ENCODE peak calls at places on chromosomes 3 and 15, in five cellular contexts. X is H9, M is neuronal stem cell, U is mesenchymal stem cell, Z is H1. C is an unnamed sample.

GRCh38 chr3:126121632-126122031 is 37.7 kb upstream of the SLC41A3 start:
- DNase-seq in U (no peak), Z (peak), X (peak), M (no peak), C (no peak)

GRCh38 chr3:126146034-126146433 is 34.4 kb downstream of the ALDH1L1 start:
- DNase-seq in X (peak), M (no peak), U (no peak), Z (peak), C (no peak)

GRCh38 chr15:52261498-52262242 is 33.9 kb downstream of the MYO5C start:
- DNase-seq in M (peak), X (peak), Z (peak), U (peak), C (peak)

GRCh38 chr3:38562467-38562925 is 66.4 kb downstream of the EXOG start:
- DNase-seq in Z (no peak), X (no peak), U (no peak), M (no peak), C (no peak)

GRCh38 chr3:187798126-187798525 is 52.9 kb upstream of the BCL6 start:
- DNase-seq in M (no peak), Z (no peak), U (no peak), X (no peak), C (no peak)

GRCh38 chr15:25862469-25863066 is 559 bp downstream of the ATP10A start:
- DNase-seq in M (no peak), U (no peak), X (peak), Z (peak), C (no peak)

GRCh38 chr3:98702166-98702565 is 61.0 kb upstream of the ST3GAL6 start:
- DNase-seq in M (no peak), Z (no peak), U (peak), X (no peak), C (no peak)

GRCh38 chr3:140765246-140765645 is 87.4 kb downstream of the TRIM42 start:
- DNase-seq in M (no peak), Z (peak), X (no peak), U (no peak), C (no peak)

GRCh38 chr3:10883478-10884234 is 67.6 kb downstream of the SLC6A11 start:
- DNase-seq in U (no peak), M (peak), X (peak), Z (peak), C (peak)

GRCh38 chr15:34603095-34603494 is 19.6 kb upstream of the GOLGA8B start:
- DNase-seq in M (no peak), Z (no peak), X (no peak), U (peak), C (no peak)

GRCh38 chr3:197891-198491 is 1.4 kb downstream of the CHL1 start:
- DNase-seq in X (peak), U (no peak), Z (peak), M (peak), C (no peak)

GRCh38 chr3:171378586-171378985 is 81.6 kb downstream of the TNIK start:
- DNase-seq in X (no peak), Z (no peak), U (no peak), M (no peak), C (no peak)

GRCh38 chr15:48250640-48251076 is 44.6 kb downstream of the SLC12A1 start:
- DNase-seq in M (peak), Z (peak), U (peak), X (peak), C (peak)

GRCh38 chr15:70505411-70505919 is 257.9 kb downstream of the UACA start:
- DNase-seq in M (no peak), U (peak), Z (no peak), X (no peak), C (peak)

GRCh38 chr3:141529256-141530132 is 42.7 kb downstream of the RASA2 start:
- DNase-seq in U (peak), Z (no peak), X (no peak), M (no peak), C (no peak)

GRCh38 chr3:185824051-185824466 is 783 bp downstream of the IGF2BP2 start:
- DNase-seq in Z (peak), M (peak), U (peak), X (peak), C (peak)

GRCh38 chr3:173894-174293 is 22.7 kb upstream of the CHL1 start:
- DNase-seq in M (no peak), Z (no peak), X (no peak), U (no peak), C (no peak)

GRCh38 chr15:41904487-41905359 is 10.9 kb upstream of the SPTBN5 start:
- DNase-seq in Z (peak), U (peak), M (peak), X (peak), C (peak)

GRCh38 chr3:5479229-5479799 is 291.8 kb downstream of the EDEM1 start:
- DNase-seq in U (no peak), X (no peak), Z (no peak), M (no peak), C (no peak)

GRCh38 chr3:177995006-177995732 is 541.1 kb upstream of the KCNMB2 start:
- DNase-seq in U (no peak), M (no peak), X (no peak), Z (no peak), C (peak)

GRCh38 chr3:32733631-32734229 is 48.7 kb downstream of the CNOT10 start:
- DNase-seq in M (peak), Z (no peak), U (peak), X (no peak), C (peak)

GRCh38 chr3:71160800-71161546 is 422.6 kb downstream of the FOXP1 start:
- DNase-seq in U (peak), X (no peak), Z (no peak), M (no peak), C (peak)

GRCh38 chr15:67093146-67093874 is 27.9 kb downstream of the SMAD3 start:
- DNase-seq in U (no peak), M (no peak), Z (no peak), X (no peak), C (no peak)

GRCh38 chr3:111321786-111322185 is 220.2 kb upstream of the CD96 start:
- DNase-seq in X (no peak), U (no peak), M (no peak), Z (no peak), C (peak)

GRCh38 chr3:97810779-97811390 is 10.9 kb upstream of the CRYBG3 start:
- DNase-seq in X (no peak), M (no peak), U (no peak), Z (no peak), C (no peak)

GRCh38 chr3:153852355-153852754 is 268.8 kb upstream of the ARHGEF26 start:
- DNase-seq in U (no peak), M (no peak), X (no peak), Z (no peak), C (no peak)

GRCh38 chr3:98855811-98856400 is 45.6 kb downstream of the DCBLD2 start:
- DNase-seq in X (no peak), Z (no peak), M (no peak), U (peak), C (no peak)

DNA sequence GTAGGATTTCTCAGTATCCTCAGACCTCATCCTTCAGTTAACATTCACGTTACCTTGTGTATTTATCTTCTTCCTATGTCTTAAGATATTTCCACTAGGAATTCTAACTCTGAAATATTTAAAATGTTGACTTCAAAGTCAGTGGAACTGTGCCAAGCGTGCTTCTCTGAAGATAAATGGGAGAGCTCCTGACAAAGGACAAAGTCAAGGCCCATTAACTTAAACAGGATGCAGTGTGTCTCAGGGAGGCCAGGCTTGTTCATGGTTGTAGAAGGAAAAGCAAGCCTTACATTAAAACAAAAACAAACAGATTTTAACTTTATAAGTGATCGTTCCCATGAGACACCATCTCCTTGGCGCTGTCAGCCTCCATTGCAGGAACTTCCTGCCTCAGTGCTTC is 41.5 kb downstream of the ABHD17C start:
- DNase-seq in Z (no peak), X (no peak), M (no peak), U (peak), C (no peak)
- H2BK12ac ChIP-seq in Z (no peak), X (no peak), M (no peak), U (no peak), C (no peak)

GRCh38 chr3:150515210-150515609 is 31.1 kb downstream of the SERP1 start:
- DNase-seq in M (no peak), Z (no peak), X (no peak), U (no peak), C (no peak)
- H2BK12ac ChIP-seq in M (no peak), Z (no peak), X (no peak), U (no peak), C (no peak)

DNA sequence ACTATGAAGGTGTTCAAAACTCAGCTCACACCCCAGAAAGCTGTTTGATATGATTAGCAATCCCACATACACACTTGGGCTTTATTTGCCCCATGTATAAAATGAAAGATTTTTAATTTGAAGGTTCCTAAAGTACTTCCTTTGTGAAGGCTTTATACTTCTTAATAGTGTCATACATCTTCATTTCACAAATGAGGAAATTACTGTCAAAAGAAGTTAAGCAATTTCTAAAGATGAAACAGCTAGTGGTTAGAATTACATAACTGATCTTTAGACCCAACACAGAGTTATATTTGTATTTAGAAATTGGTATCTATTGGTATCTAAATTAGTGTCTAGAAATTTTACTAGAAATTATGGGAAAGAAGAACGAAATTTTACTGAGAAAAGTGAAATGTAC is 7.1 kb downstream of the CD200R1 start:
- DNase-seq in U (no peak), Z (no peak), M (no peak), X (no peak), C (no peak)
- H2BK12ac ChIP-seq in U (no peak), Z (no peak), M (no peak), X (no peak), C (no peak)

GRCh38 chr15:62472616-62473299 is 307.7 kb upstream of the C2CD4B start:
- DNase-seq in M (no peak), Z (no peak), X (no peak), U (peak), C (peak)
- H2BK12ac ChIP-seq in M (no peak), Z (no peak), X (no peak), U (no peak), C (no peak)

GRCh38 chr3:17314171-17314570 is 428.3 kb downstream of the TBC1D5 start:
- DNase-seq in U (no peak), M (no peak), Z (no peak), X (no peak), C (no peak)
- H2BK12ac ChIP-seq in U (no peak), M (no peak), Z (no peak), X (no peak), C (no peak)

GRCh38 chr3:108401836-108402235 is 105.5 kb downstream of the HHLA2 start:
- DNase-seq in U (no peak), X (no peak), Z (no peak), M (no peak), C (no peak)
- H2BK12ac ChIP-seq in U (no peak), X (no peak), Z (no peak), M (no peak), C (no peak)

GRCh38 chr3:191523099-191523498 is 62.1 kb downstream of the PYDC2 start:
- DNase-seq in M (no peak), X (no peak), U (no peak), Z (no peak), C (no peak)
- H2BK12ac ChIP-seq in M (no peak), X (no peak), U (no peak), Z (no peak), C (no peak)

GRCh38 chr3:114252954-114253353 is 15.6 kb upstream of the ZNF80 start:
- DNase-seq in Z (no peak), M (no peak), X (no peak), U (no peak), C (no peak)
- H2BK12ac ChIP-seq in Z (no peak), M (no peak), X (no peak), U (no peak), C (no peak)

GRCh38 chr3:54274607-54275006 is 152.3 kb downstream of the CACNA2D3 start:
- DNase-seq in U (no peak), M (no peak), X (no peak), Z (no peak), C (no peak)

GRCh38 chr3:54271118-54271517 is 148.8 kb downstream of the CACNA2D3 start:
- DNase-seq in U (no peak), X (no peak), M (no peak), Z (no peak), C (no peak)
- H2BK12ac ChIP-seq in U (no peak), X (no peak), M (no peak), Z (no peak), C (no peak)